ENCODE peak calls at places on chromosomes 2 and 18, in four cellular contexts. G is HepG2, N is GM12878, B is K562. I is an unnamed sample.

GRCh38 chr18:4126939-4127338 is 328.2 kb downstream of the DLGAP1 start:
- DNase-seq in G (no peak), N (no peak), B (no peak), I (no peak)

GRCh38 chr2:28181801-28182200 is 210.9 kb upstream of the FOSL2 start:
- DNase-seq in G (no peak), N (no peak), B (no peak), I (no peak)

GRCh38 chr18:60982958-60983357 is 350.3 kb upstream of the CDH20 start:
- DNase-seq in G (no peak), N (no peak), B (no peak), I (no peak)

GRCh38 chr18:55477537-55478300 is 110.3 kb downstream of the TCF4 start:
- DNase-seq in G (no peak), N (peak), B (no peak), I (no peak)

GRCh38 chr2:121771976-121772742 is 16.7 kb downstream of the TSN start:
- DNase-seq in G (peak), N (no peak), B (no peak), I (no peak)

GRCh38 chr2:95359035-95359434 is 43.5 kb upstream of the FAHD2A start:
- DNase-seq in G (no peak), N (no peak), B (no peak), I (no peak)

GRCh38 chr2:8447610-8448221 is 234.1 kb upstream of the ID2 start:
- DNase-seq in G (no peak), N (no peak), B (no peak), I (no peak)

GRCh38 chr2:127674241-127675209 is 805 bp downstream of the LIMS2 start:
- DNase-seq in G (no peak), N (no peak), B (no peak), I (peak)

GRCh38 chr2:47321411-47322031 is 81.4 kb upstream of the MSH2 start:
- DNase-seq in G (no peak), N (no peak), B (no peak), I (no peak)

GRCh38 chr18:50401888-50402287 is 27.0 kb downstream of the SKA1 start:
- DNase-seq in G (peak), N (no peak), B (peak), I (peak)

GRCh38 chr18:78309307-78309706 is 670.3 kb upstream of the SALL3 start:
- DNase-seq in G (no peak), N (no peak), B (no peak), I (no peak)

GRCh38 chr2:224838335-224838734 is 122.2 kb upstream of the CCDC195 start:
- DNase-seq in G (no peak), N (no peak), B (no peak), I (no peak)

GRCh38 chr2:172395503-172395902 is 31.9 kb upstream of the ITGA6 start:
- DNase-seq in G (no peak), N (no peak), B (no peak), I (no peak)

GRCh38 chr2:70984576-70985282 is 6.3 kb downstream of the ANKRD53 start:
- DNase-seq in G (no peak), N (no peak), B (peak), I (peak)

GRCh38 chr2:45809205-45809604 is 157.7 kb downstream of the PRKCE start:
- DNase-seq in G (no peak), N (no peak), B (no peak), I (no peak)

GRCh38 chr18:44887227-44887631 is 206.5 kb downstream of the SETBP1 start:
- DNase-seq in G (no peak), N (peak), B (no peak), I (no peak)

GRCh38 chr2:60614319-60614718 is 60.9 kb upstream of the BCL11A start:
- DNase-seq in G (no peak), N (no peak), B (no peak), I (no peak)

GRCh38 chr18:60684843-60685513 is 312.4 kb upstream of the MC4R start:
- DNase-seq in G (peak), N (no peak), B (no peak), I (no peak)

GRCh38 chr2:54522624-54523281 is 66.6 kb downstream of the SPTBN1 start:
- DNase-seq in G (peak), N (peak), B (peak), I (peak)

GRCh38 chr2:86518498-86518897 is 44.7 kb downstream of the CHMP3 start:
- DNase-seq in G (peak), N (no peak), B (no peak), I (no peak)

GRCh38 chr2:177753682-177754475 is 318.7 kb downstream of the PDE11A start:
- DNase-seq in G (no peak), N (no peak), B (peak), I (peak)

GRCh38 chr2:16125614-16126125 is 185.3 kb downstream of the MYCN start:
- DNase-seq in G (no peak), N (no peak), B (no peak), I (no peak)

GRCh38 chr2:216585441-216585840 is 47.8 kb upstream of the IGFBP2 start:
- DNase-seq in G (no peak), N (no peak), B (no peak), I (no peak)

GRCh38 chr2:216584112-216584511 is 49.1 kb upstream of the IGFBP2 start:
- DNase-seq in G (peak), N (no peak), B (no peak), I (no peak)

GRCh38 chr2:216583606-216584005 is 49.6 kb upstream of the IGFBP2 start:
- DNase-seq in G (no peak), N (no peak), B (no peak), I (no peak)

GRCh38 chr2:216578325-216578724 is 54.9 kb upstream of the IGFBP2 start:
- DNase-seq in G (no peak), N (no peak), B (no peak), I (no peak)

GRCh38 chr2:216583157-216583556 is 50.1 kb upstream of the IGFBP2 start:
- DNase-seq in G (no peak), N (no peak), B (no peak), I (no peak)
- TF ChIP-seq FOXK2 in G (no peak), N (no peak), B (no peak), I (no peak)

GRCh38 chr18:69725855-69726508 is 221.7 kb downstream of the CD226 start:
- DNase-seq in G (peak), N (no peak), B (no peak), I (no peak)
- TF ChIP-seq FOXK2 in G (no peak), N (no peak), B (no peak), I (no peak)

DNA sequence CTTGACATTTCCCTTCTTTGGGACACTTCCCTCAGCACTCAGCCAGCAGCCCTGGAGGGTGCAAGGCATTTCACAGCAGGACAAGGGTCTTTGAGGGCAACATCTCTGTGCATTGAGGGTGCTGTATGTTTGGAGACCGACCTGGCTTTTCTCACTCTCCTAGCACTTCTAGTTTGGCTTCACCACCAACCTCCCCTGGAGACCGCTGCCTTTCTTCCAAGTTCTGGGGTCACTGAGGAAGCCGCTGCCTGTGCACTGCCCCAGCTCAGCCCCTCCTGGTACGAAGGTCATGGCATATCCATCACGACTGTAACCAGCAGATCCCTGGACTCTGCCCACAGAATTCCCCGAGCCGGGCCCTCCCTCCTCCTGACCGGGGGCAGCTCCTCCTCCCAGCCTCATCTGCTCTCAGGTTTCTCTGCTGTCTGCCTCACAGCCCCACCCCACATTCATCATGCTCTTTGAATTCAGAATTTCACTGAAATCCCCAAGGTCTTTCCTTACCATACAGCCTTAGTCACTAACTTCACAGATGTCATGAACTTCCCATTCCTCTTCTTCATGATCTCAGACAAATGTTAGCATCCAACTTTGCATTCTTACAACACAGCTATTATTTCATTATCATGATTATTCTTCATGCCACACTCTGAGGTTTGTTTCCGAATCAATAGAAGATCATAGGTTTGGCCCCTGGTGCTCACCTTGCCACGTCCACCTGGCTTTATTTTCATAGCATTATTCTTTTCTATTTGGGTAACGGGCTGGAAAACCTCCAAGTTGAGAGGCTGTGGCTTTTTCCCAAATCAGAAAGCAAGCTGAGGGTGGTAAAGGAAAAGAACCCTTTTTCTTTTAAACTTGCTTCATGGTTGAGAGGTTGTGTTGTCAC is 113.0 kb upstream of the COPS8 start:
- DNase-seq in G (peak), N (no peak), B (no peak), I (no peak)
- TF ChIP-seq FOXK2 in G (no peak), N (no peak), B (no peak), I (no peak)

DNA sequence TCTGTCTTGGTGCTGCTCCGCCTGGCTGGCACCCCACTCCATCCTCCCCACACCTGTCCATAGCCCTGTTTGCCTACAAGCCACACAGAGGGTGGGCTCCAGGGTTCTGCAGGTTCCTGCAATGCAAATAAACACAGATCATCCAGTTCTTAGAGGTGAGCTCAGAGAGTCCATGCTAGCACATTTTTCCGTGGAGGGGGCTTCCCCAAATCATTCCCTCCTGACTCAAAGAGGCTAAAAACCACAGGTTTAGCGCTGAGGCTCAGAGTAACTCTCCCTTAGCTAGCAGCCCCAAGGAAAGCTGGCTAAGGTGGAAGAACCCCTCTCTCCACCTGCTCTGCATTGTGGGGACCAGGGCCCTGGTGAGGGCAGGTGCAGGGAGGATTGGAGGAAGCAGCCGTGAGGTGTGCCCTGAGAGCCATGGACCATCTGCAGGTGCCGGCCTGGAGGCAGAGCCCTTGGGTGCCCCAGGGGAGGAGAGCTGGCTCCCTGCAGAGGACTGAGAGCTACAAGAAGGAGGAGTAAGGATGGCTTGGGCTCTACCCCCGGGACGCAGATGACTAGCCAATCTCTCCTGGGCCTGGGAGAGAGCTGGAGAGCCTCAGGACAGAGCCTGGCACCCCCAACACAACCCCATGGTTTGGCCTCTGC is 23.8 kb upstream of the TEX44 start:
- DNase-seq in G (no peak), N (no peak), B (no peak), I (no peak)
- TF ChIP-seq FOXK2 in G (no peak), N (no peak), B (no peak), I (no peak)

GRCh38 chr18:58671941-58672565 is 788 bp downstream of the MALT1 start:
- DNase-seq in G (no peak), N (no peak), B (peak), I (peak)
- TF ChIP-seq FOXK2 in G (no peak), N (no peak), B (no peak), I (no peak)

DNA sequence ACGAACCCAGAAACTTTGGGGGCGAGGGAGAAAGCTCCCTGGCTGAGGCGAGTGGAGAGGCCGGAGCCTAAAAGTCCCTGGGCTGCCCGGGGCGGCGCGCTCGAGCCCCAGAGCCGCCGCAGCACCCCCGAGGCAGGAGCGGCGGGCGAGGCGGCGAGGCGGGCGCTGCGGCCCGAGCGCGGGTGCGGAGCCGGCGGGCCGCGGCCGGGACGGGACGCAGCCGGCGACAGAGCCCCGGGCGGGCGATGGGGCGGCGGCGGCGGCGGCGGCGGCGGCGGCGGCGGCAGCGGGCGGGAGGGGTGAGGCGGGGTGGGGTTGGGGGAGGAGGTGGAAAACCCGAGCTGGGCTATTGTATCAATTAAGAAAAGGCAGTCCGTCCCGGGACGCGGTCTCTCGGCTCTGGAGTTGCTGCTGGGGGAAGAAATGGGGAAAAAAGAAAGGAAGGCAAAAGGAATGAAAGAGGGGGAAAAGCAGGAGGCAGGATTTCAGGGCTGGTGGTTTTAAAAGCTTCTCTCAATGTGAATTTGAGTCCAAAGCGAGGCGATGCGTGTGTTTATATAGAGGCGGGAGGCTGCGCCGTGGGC is 821 bp upstream of the CYP26B1 start:
- DNase-seq in G (no peak), N (no peak), B (no peak), I (peak)
- TF ChIP-seq FOXK2 in G (no peak), N (no peak), B (no peak), I (no peak)

GRCh38 chr18:13253786-13254755 is 35.5 kb downstream of the LDLRAD4 start:
- DNase-seq in G (no peak), N (no peak), B (no peak), I (no peak)
- TF ChIP-seq FOXK2 in G (no peak), N (no peak), B (no peak), I (no peak)

DNA sequence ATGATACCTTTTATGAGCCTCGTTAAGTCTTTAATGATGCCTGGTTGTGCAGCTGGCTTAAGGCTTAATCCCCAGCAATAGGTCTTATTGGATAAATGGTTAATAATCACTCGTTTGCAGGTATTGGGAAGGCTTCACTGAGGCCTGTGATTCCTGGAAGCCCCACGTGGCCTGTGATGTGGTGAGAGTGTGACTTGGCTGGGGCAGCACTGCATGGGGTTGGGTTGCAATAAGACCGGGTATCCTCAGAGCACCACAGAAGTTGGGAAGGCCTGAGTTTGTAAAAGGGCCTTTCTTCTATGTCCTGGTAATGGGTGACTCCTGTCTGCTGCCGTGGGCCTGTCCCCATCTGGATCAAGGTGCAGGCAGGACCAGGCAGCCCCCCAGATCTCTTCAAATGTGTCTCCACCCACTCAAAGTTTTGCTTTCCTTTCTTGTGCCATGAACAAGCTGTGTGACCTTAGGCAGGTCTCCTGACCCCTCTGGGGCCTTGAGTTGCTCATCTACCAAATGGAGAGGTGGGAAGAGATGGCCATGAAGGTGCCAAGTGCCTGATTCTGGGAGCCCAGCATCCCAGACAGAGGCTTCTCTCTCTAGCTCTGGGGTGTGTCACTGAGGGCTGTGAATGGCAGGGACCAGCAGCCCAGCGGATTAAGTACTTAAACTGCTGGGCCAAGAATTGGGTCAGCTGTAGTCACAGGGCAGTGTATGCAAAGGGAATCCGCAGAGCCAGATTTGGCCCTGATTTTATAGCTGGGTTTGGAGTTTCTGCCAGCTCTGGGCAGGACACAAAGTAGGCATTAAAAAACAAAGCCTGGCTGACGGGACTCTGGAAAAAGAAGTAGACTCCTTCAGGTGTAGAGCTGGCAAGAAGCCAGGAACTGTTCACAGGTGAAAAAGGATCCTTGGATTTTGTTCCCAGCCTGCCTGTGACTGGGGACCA is 24.4 kb downstream of the LBH start:
- DNase-seq in G (no peak), N (no peak), B (no peak), I (no peak)
- TF ChIP-seq FOXK2 in G (no peak), N (no peak), B (no peak), I (no peak)

I was measured in HEK293T.